ENCODE peak calls at places on chromosomes 2 and 18, in four cellular contexts. R is stimulated activated CD4-positive, alpha-beta T cell treated with anti-CD3 and anti-CD28 coated beads, Interleukin-1b, Interleukin-23, amount 100 ng/mL, for 24 hours; J is retina; X is effector memory CD4-positive, alpha-beta T cell. G is an unnamed sample.

GRCh38 chr18:64966667-64967066 is 784.1 kb upstream of the CDH7 start:
- DNase-seq in R (no peak), X (no peak), J (no peak), G (no peak)

GRCh38 chr2:42854207-42854818 is 61.9 kb upstream of the HAAO start:
- DNase-seq in R (no peak), J (peak), X (no peak), G (no peak)

GRCh38 chr2:120421126-120421829 is 75.3 kb downstream of the INHBB start:
- DNase-seq in R (no peak), X (no peak), J (no peak), G (no peak)

GRCh38 chr2:8571792-8572499 is 109.9 kb upstream of the ID2 start:
- DNase-seq in X (no peak), J (no peak), R (no peak), G (no peak)

GRCh38 chr2:206239157-206239556 is 35.3 kb upstream of the ZDBF2 start:
- DNase-seq in R (no peak), J (no peak), X (no peak), G (no peak)

GRCh38 chr2:69644506-69644979 is 1.0 kb upstream of the AAK1 start:
- DNase-seq in X (no peak), R (no peak), J (no peak), G (no peak)

GRCh38 chr18:43571078-43571689 is 293.9 kb upstream of the SYT4 start:
- DNase-seq in X (no peak), R (no peak), J (peak), G (no peak)

GRCh38 chr2:231727621-231728020 is 19.3 kb downstream of the PTMA start:
- DNase-seq in X (no peak), J (no peak), R (no peak), G (no peak)

GRCh38 chr2:190098851-190099250 is 36.3 kb upstream of the MSTN start:
- DNase-seq in R (no peak), X (no peak), J (no peak), G (no peak)

GRCh38 chr2:120470717-120471060 is 124.8 kb downstream of the INHBB start:
- DNase-seq in J (no peak), X (no peak), R (no peak), G (no peak)

GRCh38 chr2:232336956-232337700 is 41.4 kb upstream of the ALPP start:
- DNase-seq in X (no peak), J (no peak), R (no peak), G (no peak)

G was measured in D721Med.